ENCODE peak calls at places on chromosomes 3 and 15, in six cellular contexts. W is GOT3, V is M059J, N is RWPE1, P is ovary, J is BJ. H is an unnamed sample.

GRCh38 chr3:133269393-133269792 is 130.5 kb upstream of the BFSP2 start:
- DNase-seq in W (no peak), V (peak; percentile 46), N (no peak), P (no peak), J (no peak), H (no peak)

GRCh38 chr15:91864669-91865068 is 11.2 kb downstream of the SLCO3A1 start:
- DNase-seq in W (no peak), V (no peak), N (no peak), P (no peak), J (no peak), H (no peak)

GRCh38 chr15:72124218-72124617 is 6.0 kb downstream of the SENP8 start:
- DNase-seq in W (no peak), V (no peak), N (no peak), P (no peak), J (no peak), H (no peak)

GRCh38 chr15:101306341-101307047 is 11.4 kb upstream of the SNRPA1 start:
- DNase-seq in W (no peak), V (no peak), N (no peak), P (no peak), J (no peak), H (no peak)

GRCh38 chr3:46114324-46114988 is 87.2 kb upstream of the XCR1 start:
- DNase-seq in W (no peak), V (peak; percentile 95), N (peak; percentile 45), P (no peak), J (peak; percentile 69), H (peak; percentile 17)

GRCh38 chr3:105365536-105366301 is 990 bp upstream of the ALCAM start:
- DNase-seq in W (peak; percentile 39), V (peak; percentile 80), N (peak; percentile 63), P (peak; percentile 15), J (no peak), H (peak; percentile 71)

GRCh38 chr3:102979682-102980378 is 545.0 kb downstream of the ZPLD1 start:
- DNase-seq in W (peak; percentile 44), V (peak; percentile 95), N (peak; percentile 41), P (peak; percentile 81), J (peak; percentile 75), H (peak; percentile 98)

GRCh38 chr3:158106773-158107461 is 697 bp upstream of the SHOX2 start:
- DNase-seq in W (no peak), V (peak; percentile 63), N (no peak), P (peak; percentile 16), J (no peak), H (peak; percentile 35)

GRCh38 chr15:64067564-64068030 is 21.3 kb upstream of the DAPK2 start:
- DNase-seq in W (peak; percentile 46), V (peak; percentile 63), N (peak; percentile 71), P (peak; percentile 66), J (no peak), H (peak; percentile 79)

GRCh38 chr3:134406331-134407246 is 32.3 kb upstream of the AMOTL2 start:
- DNase-seq in W (no peak), V (no peak), N (no peak), P (peak; percentile 36), J (no peak), H (peak; percentile 59)

GRCh38 chr15:92882697-92883642 is 17.2 kb upstream of the CHD2 start:
- DNase-seq in W (no peak), V (no peak), N (no peak), P (peak; percentile 68), J (no peak), H (peak; percentile 49)

GRCh38 chr3:11610044-11610671 is 33.6 kb downstream of the VGLL4 start:
- DNase-seq in W (no peak), V (peak; percentile 79), N (no peak), P (peak; percentile 57), J (no peak), H (peak; percentile 94)

GRCh38 chr3:170603770-170604510 is 18.1 kb upstream of the SLC7A14 start:
- DNase-seq in W (no peak), V (no peak), N (no peak), P (no peak), J (no peak), H (peak; percentile 45)

GRCh38 chr3:114673481-114673880 is 379.7 kb downstream of the TIGIT start:
- DNase-seq in W (no peak), V (no peak), N (no peak), P (no peak), J (no peak), H (no peak)

GRCh38 chr15:101522091-101522490 is 32.6 kb upstream of the PCSK6 start:
- DNase-seq in W (no peak), V (no peak), N (no peak), P (no peak), J (no peak), H (no peak)

GRCh38 chr15:52008326-52008697 is 10.7 kb upstream of the MAPK6 start:
- DNase-seq in W (no peak), V (no peak), N (no peak), P (no peak), J (no peak), H (no peak)

GRCh38 chr15:27025411-27026051 is 54.5 kb downstream of the GABRG3 start:
- DNase-seq in W (no peak), V (no peak), N (no peak), P (no peak), J (no peak), H (peak; percentile 35)

GRCh38 chr3:125194061-125194848 is 18.3 kb downstream of the SLC12A8 start:
- DNase-seq in W (no peak), V (peak; percentile 28), N (peak; percentile 53), P (no peak), J (no peak), H (no peak)

GRCh38 chr3:86996261-86996955 is 5.5 kb upstream of the VGLL3 start:
- DNase-seq in W (no peak), V (peak; percentile 52), N (no peak), P (no peak), J (no peak), H (peak; percentile 41)

GRCh38 chr3:34405159-34405558 is 606.7 kb downstream of the PDCD6IP start:
- DNase-seq in W (no peak), V (no peak), N (no peak), P (no peak), J (no peak), H (no peak)

GRCh38 chr3:186986406-186986805 is 56.1 kb downstream of the ST6GAL1 start:
- DNase-seq in W (no peak), V (no peak), N (no peak), P (no peak), J (no peak), H (no peak)

GRCh38 chr3:165523801-165524200 is 313.4 kb downstream of the BCHE start:
- DNase-seq in W (no peak), V (peak; percentile 5), N (peak; percentile 2), P (no peak), J (no peak), H (peak; percentile 37)

GRCh38 chr3:146160964-146161724 is at the start of gene PLOD2:
- DNase-seq in W (peak; percentile 83), V (peak; percentile 97), N (peak; percentile 74), P (peak; percentile 87), J (peak; percentile 51), H (peak; percentile 93)

GRCh38 chr3:126355251-126355650 is 2.0 kb downstream of the KLF15 start:
- DNase-seq in W (no peak), V (no peak), N (no peak), P (peak; percentile 35), J (no peak), H (no peak)

GRCh38 chr3:72698154-72698917 is 149.9 kb downstream of the SHQ1 start:
- DNase-seq in W (no peak), V (no peak), N (no peak), P (no peak), J (no peak), H (peak; percentile 35)

GRCh38 chr15:74413350-74414080 is 20.2 kb downstream of the SEMA7A start:
- DNase-seq in W (no peak), V (no peak), N (no peak), P (no peak), J (no peak), H (no peak)

GRCh38 chr15:40416056-40416455 is 10.5 kb downstream of the IVD start:
- DNase-seq in W (no peak), V (no peak), N (no peak), P (no peak), J (no peak), H (no peak)

GRCh38 chr3:148992027-148992634 is 791 bp downstream of the GYG1 start:
- DNase-seq in W (peak; percentile 22), V (peak; percentile 66), N (peak; percentile 30), P (no peak), J (no peak), H (peak; percentile 75)

GRCh38 chr3:192867645-192868044 is 50.0 kb downstream of the MB21D2 start:
- DNase-seq in W (no peak), V (no peak), N (no peak), P (no peak), J (no peak), H (no peak)

GRCh38 chr3:16551342-16551976 is 38.0 kb upstream of the RFTN1 start:
- DNase-seq in W (no peak), V (no peak), N (no peak), P (no peak), J (no peak), H (no peak)

GRCh38 chr15:74780983-74781672 is 752 bp upstream of the CSK start:
- DNase-seq in W (no peak), V (no peak), N (no peak), P (no peak), J (no peak), H (no peak)

GRCh38 chr3:58801541-58801940 is 135.0 kb upstream of the FAM3D start:
- DNase-seq in W (no peak), V (no peak), N (no peak), P (no peak), J (no peak), H (no peak)

GRCh38 chr3:53147903-53148400 is 13.1 kb upstream of the PRKCD start:
- DNase-seq in W (no peak), V (no peak), N (no peak), P (no peak), J (no peak), H (no peak)

GRCh38 chr15:75857886-75858285 is 14.6 kb downstream of the UBE2Q2 start:
- DNase-seq in W (no peak), V (no peak), N (no peak), P (no peak), J (no peak), H (no peak)

GRCh38 chr3:146968204-146968651 is 363.1 kb upstream of the PLSCR5 start:
- DNase-seq in W (no peak), V (peak; percentile 91), N (peak; percentile 17), P (no peak), J (peak; percentile 97), H (peak; percentile 73)

H was measured in astrocyte of the hippocampus.